ENCODE peak calls at places on chromosomes 3 and 15, in nine cellular contexts. E is astrocyte, S is heart left ventricle, V is upper lobe of right lung, W is OCI-LY7, Q is fibroblast of lung, Y is right atrium auricular region, U is MM.1S, P is right lobe of liver. C is an unnamed sample. For H3K36me3, the result is how much of the 10 kb centered on the place peaks cover.

GRCh38 chr15:41621200-41622193 is 38.7 kb upstream of the MGA start:
- DNase-seq in E (peak), S (peak), V (peak), W (no peak), Q (peak), Y (peak), U (no peak), P (peak), C (peak)

GRCh38 chr3:64685800-64686445 is 1.9 kb downstream of the ADAMTS9 start:
- DNase-seq in E (peak), S (peak), V (peak), W (no peak), Q (peak), Y (peak), U (no peak), P (peak), C (peak)

GRCh38 chr3:53109822-53110771 is 20.1 kb downstream of the RFT1 start:
- DNase-seq in E (no peak), S (peak), V (peak), W (peak), Q (peak), Y (peak), U (peak), P (peak), C (no peak)

GRCh38 chr3:27985369-27986035 is 255.9 kb upstream of the CMC1 start:
- DNase-seq in E (no peak), S (no peak), V (no peak), W (no peak), Q (peak), Y (no peak), U (no peak), P (no peak), C (no peak)

GRCh38 chr3:14472471-14473351 is 67.4 kb downstream of the GRIP2 start:
- DNase-seq in E (peak), S (no peak), V (peak), W (no peak), Q (peak), Y (no peak), U (no peak), P (no peak), C (peak)

GRCh38 chr15:89379423-89379735 is 44.8 kb upstream of the POLG start:
- DNase-seq in E (no peak), S (no peak), V (no peak), W (no peak), Q (no peak), Y (no peak), U (no peak), P (no peak), C (no peak)

GRCh38 chr3:53081318-53081717 is 35.4 kb upstream of the SFMBT1 start:
- DNase-seq in E (no peak), S (no peak), V (no peak), W (no peak), Q (no peak), Y (no peak), U (no peak), P (no peak), C (no peak)

GRCh38 chr3:12288466-12289129 is at the start of gene PPARG:
- DNase-seq in E (no peak), S (peak), V (peak), W (no peak), Q (peak), Y (no peak), U (no peak), P (peak), C (peak)

GRCh38 chr3:42999212-42999611 is 20.1 kb downstream of the GASK1A start:
- DNase-seq in E (no peak), S (no peak), V (no peak), W (no peak), Q (no peak), Y (no peak), U (no peak), P (no peak), C (no peak)

GRCh38 chr3:65149877-65150276 is 462.1 kb upstream of the ADAMTS9 start:
- DNase-seq in E (no peak), S (no peak), V (no peak), W (no peak), Q (no peak), Y (no peak), U (no peak), P (no peak), C (no peak)

GRCh38 chr3:114973576-114973975 is 173.5 kb downstream of the ZBTB20 start:
- DNase-seq in E (no peak), S (no peak), V (no peak), W (no peak), Q (no peak), Y (no peak), U (no peak), P (no peak), C (no peak)

GRCh38 chr3:49017978-49018706 is at the start of gene DALRD3:
- DNase-seq in E (peak), S (peak), V (peak), W (peak), Q (peak), Y (no peak), U (peak), P (peak), C (peak)

GRCh38 chr3:157204431-157204830 is 44.5 kb upstream of the CCNL1 start:
- DNase-seq in E (peak), S (no peak), V (no peak), W (no peak), Q (peak), Y (no peak), U (peak), P (no peak), C (no peak)

GRCh38 chr3:47394867-47395266 is 14.0 kb downstream of the PTPN23 start:
- DNase-seq in E (no peak), S (no peak), V (no peak), W (no peak), Q (no peak), Y (no peak), U (no peak), P (no peak), C (no peak)

GRCh38 chr3:43892535-43892934 is 201.8 kb downstream of the ABHD5 start:
- DNase-seq in E (no peak), S (no peak), V (peak), W (peak), Q (no peak), Y (no peak), U (no peak), P (no peak), C (no peak)

GRCh38 chr3:126434931-126435411 is 40.3 kb downstream of the CFAP100 start:
- DNase-seq in E (no peak), S (peak), V (peak), W (no peak), Q (no peak), Y (peak), U (no peak), P (no peak), C (no peak)

GRCh38 chr3:97958396-97958795 is 13.8 kb downstream of the RIOX2 start:
- DNase-seq in E (peak), S (no peak), V (no peak), W (no peak), Q (no peak), Y (no peak), U (no peak), P (no peak), C (peak)

GRCh38 chr3:127551971-127552370 is 38.6 kb downstream of the TPRA1 start:
- DNase-seq in E (no peak), S (no peak), V (no peak), W (no peak), Q (no peak), Y (no peak), U (no peak), P (no peak), C (peak)

GRCh38 chr15:43406192-43406591 is 35.3 kb downstream of the TUBGCP4 start:
- DNase-seq in E (no peak), S (no peak), V (no peak), W (no peak), Q (no peak), Y (no peak), U (no peak), P (no peak), C (no peak)

DNA sequence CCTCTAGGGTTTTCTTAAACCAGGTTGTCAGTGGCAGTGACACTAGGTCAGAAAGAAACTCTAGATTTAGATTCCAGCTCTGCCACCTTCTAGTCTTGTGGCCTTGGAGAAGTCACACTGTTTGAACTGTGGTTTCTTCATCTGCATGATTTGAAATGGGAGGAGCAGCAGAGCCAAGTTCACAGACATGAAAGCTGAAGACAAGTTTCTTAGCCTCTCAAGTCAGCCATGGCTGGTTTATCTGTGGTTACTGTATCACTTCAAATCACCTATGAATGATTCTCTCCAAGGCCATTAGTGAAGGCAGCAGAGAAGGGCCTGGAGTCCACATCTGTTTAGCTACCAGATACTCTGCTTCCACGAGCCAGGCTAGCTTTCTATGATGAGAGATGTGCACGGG is 15.6 kb downstream of the CLEC3B start:
- DNase-seq in E (no peak), S (no peak), V (no peak), W (no peak), Q (no peak), Y (no peak), U (peak), P (no peak), C (no peak)
- H3K36me3 ChIP-seq in E (under half), S (under half), V (under half), W (under half), Q (under half), Y (under half), U (under half), P (under half), C (under half)

GRCh38 chr15:66251790-66252355 is 1.7 kb downstream of the MEGF11 start:
- DNase-seq in E (no peak), S (no peak), V (no peak), W (no peak), Q (no peak), Y (no peak), U (no peak), P (no peak), C (peak)
- H3K4me3 ChIP-seq in E (peak), S (peak), V (peak), W (no peak), Q (no peak), Y (peak), U (no peak), P (no peak), C (no peak)

DNA sequence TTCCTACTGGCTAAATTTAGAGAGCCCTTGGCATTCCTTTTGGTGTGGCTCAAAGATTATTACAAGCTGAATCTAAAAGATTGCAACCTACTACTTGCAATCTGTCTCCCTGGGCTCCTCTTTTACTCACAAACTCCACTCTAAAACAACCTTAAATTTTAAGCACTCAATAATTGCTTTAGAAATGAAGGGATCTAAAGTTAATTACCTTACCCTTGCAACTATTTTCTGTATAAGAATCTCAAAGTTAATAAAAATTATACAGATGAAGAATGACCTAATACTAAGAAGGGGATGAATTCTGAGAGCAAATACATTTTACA is 60.2 kb downstream of the ESYT3 start:
- DNase-seq in E (no peak), S (no peak), V (no peak), W (no peak), Q (no peak), Y (no peak), U (no peak), P (no peak), C (no peak)
- H3K27ac ChIP-seq in E (no peak), S (peak), V (no peak), W (no peak), Q (no peak), Y (peak), U (no peak), P (no peak), C (peak)

DNA sequence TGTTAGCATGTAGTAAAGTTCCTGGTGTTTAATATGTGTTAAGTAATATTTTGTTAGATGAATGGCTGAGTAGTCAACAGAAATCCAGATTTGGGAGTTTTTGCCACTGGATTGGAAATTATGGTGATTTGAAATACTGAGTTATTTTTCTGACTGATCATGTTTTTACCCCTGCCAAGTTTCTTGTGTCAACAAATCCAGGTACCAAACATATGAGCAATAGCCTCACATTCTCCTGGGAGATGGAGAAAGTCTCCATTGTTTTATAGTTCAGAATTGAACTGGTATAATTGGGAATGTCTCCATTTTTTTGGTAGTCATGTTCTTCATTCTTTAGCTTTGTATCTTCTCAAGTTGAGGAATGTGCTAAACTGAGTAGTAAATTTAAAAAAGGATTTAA is 767.2 kb upstream of the LMCD1 start:
- DNase-seq in E (peak), S (no peak), V (no peak), W (no peak), Q (no peak), Y (no peak), U (no peak), P (no peak), C (no peak)
- H3K36me3 ChIP-seq in E (under half), S (under half), V (under half), W (under half), Q (under half), Y (under half), U (under half), P (under half), C (under half)

GRCh38 chr3:38109580-38110313 is 27.2 kb downstream of the ACAA1 start:
- DNase-seq in E (no peak), S (no peak), V (no peak), W (no peak), Q (no peak), Y (no peak), U (no peak), P (peak), C (no peak)

GRCh38 chr3:38108649-38109579 is 28.0 kb downstream of the ACAA1 start:
- DNase-seq in E (no peak), S (no peak), V (peak), W (no peak), Q (no peak), Y (no peak), U (no peak), P (peak), C (no peak)

GRCh38 chr3:38102073-38102844 is 34.7 kb downstream of the ACAA1 start:
- DNase-seq in E (no peak), S (no peak), V (no peak), W (no peak), Q (no peak), Y (no peak), U (no peak), P (no peak), C (peak)

GRCh38 chr3:38107911-38108648 is 28.8 kb downstream of the ACAA1 start:
- DNase-seq in E (no peak), S (no peak), V (no peak), W (no peak), Q (no peak), Y (no peak), U (no peak), P (peak), C (no peak)

DNA sequence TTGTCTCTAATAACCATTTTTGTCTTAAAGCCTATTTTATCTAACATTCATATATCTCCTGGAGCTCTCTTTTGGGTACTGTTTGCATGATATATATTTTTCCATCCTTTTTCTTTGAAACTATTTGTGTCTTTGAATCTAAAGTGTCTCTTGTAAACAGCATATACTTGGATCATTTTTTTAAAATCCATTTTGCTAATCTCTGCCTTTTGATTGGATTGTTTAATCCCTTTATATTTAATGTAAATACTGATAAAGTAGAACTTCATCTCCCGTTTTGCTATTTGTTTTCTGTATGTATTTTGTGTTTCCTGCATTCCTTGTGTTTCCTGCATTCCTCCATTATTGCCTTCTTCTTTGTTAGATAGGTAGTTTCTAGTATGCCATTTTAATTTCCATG is 31.4 kb downstream of the ACAA1 start:
- DNase-seq in E (no peak), S (no peak), V (no peak), W (no peak), Q (no peak), Y (no peak), U (no peak), P (no peak), C (no peak)
- H3K4me3 ChIP-seq in E (no peak), S (no peak), V (no peak), W (no peak), Q (no peak), Y (no peak), U (no peak), P (no peak), C (no peak)

GRCh38 chr3:24258727-24259600 is 235.7 kb downstream of the THRB start:
- DNase-seq in E (no peak), S (no peak), V (no peak), W (no peak), Q (no peak), Y (no peak), U (no peak), P (no peak), C (no peak)

GRCh38 chr3:24253336-24253735 is 241.3 kb downstream of the THRB start:
- DNase-seq in E (no peak), S (no peak), V (no peak), W (no peak), Q (no peak), Y (no peak), U (no peak), P (no peak), C (no peak)

GRCh38 chr3:24258260-24258659 is 236.4 kb downstream of the THRB start:
- DNase-seq in E (no peak), S (no peak), V (no peak), W (no peak), Q (no peak), Y (no peak), U (no peak), P (no peak), C (no peak)

GRCh38 chr3:24255414-24255813 is 239.2 kb downstream of the THRB start:
- DNase-seq in E (no peak), S (no peak), V (no peak), W (no peak), Q (no peak), Y (no peak), U (no peak), P (no peak), C (no peak)

DNA sequence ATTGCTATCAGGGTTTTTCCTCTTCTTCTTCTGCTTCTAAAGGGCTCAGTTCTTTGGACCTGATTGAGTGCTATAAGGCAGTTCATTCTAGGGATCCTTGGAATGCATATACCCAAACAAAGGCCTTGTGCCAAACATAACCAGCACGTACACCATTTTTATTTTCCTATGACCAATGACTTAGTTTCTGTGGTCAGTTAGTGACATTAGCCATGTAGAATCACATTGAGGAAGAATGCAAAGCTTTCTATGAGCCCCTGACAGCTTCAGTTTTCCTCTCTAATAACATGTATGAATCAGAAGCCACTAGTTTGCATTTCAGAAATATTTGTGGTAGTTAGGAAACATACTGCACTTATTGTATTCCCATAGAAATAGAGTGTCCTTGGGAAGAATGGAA is 240.0 kb downstream of the THRB start:
- DNase-seq in E (peak), S (no peak), V (no peak), W (no peak), Q (peak), Y (no peak), U (no peak), P (no peak), C (no peak)
- H3K27ac ChIP-seq in E (no peak), S (no peak), V (no peak), W (no peak), Q (no peak), Y (no peak), U (no peak), P (no peak), C (no peak)

DNA sequence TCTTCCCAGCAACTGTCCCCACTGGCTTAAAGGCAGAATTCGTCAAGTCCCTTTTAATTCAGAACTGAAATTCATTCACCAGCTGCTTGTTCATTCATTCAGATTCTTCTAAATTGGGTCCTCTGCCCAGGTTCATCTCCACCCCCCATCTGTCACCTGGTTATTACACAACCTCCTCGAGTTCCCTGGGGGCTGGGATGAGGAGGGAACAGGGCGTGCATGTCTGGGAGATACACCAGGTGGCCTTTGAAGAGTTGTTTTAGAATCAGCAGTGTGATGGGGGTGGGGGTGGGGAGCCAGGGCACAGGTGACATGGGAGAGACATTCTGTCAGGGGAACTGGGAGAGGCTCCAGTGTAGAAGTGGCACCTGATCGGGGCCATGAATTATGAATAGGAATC is 8.2 kb downstream of the SNX33 start:
- DNase-seq in E (no peak), S (no peak), V (no peak), W (no peak), Q (no peak), Y (no peak), U (no peak), P (no peak), C (peak)
- H3K36me3 ChIP-seq in E (under half), S (under half), V (under half), W (under half), Q (under half), Y (under half), U (under half), P (under half), C (half or more)

GRCh38 chr3:169236662-169237174 is 426.8 kb downstream of the MECOM start:
- DNase-seq in E (no peak), S (no peak), V (no peak), W (no peak), Q (peak), Y (no peak), U (no peak), P (no peak), C (no peak)

GRCh38 chr3:169228522-169228921 is 435.0 kb downstream of the MECOM start:
- DNase-seq in E (no peak), S (no peak), V (no peak), W (no peak), Q (peak), Y (no peak), U (no peak), P (no peak), C (no peak)

GRCh38 chr3:169234595-169234994 is 428.9 kb downstream of the MECOM start:
- DNase-seq in E (no peak), S (no peak), V (no peak), W (no peak), Q (no peak), Y (no peak), U (no peak), P (no peak), C (no peak)

GRCh38 chr3:169237181-169237580 is 426.3 kb downstream of the MECOM start:
- DNase-seq in E (peak), S (no peak), V (no peak), W (no peak), Q (peak), Y (no peak), U (no peak), P (no peak), C (no peak)

DNA sequence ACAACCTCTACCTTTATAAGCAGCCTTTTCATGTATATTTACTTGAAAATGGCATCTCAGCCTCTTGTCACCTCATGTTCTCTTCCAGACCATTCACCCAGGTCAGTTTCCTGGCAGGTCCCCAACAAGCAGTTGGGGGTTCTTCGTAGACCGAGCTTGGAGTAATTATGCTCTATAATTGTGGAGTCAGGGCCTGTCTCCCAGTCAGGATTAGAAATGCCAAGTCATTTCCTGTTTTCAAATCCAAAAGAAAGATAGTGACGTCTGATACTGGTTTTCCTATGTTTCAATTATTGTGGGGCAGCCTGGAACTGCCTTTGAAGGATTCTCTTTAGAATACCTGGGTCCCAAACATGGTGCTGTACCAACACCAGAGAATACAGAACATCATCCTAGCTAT is 430.6 kb downstream of the MECOM start:
- DNase-seq in E (peak), S (no peak), V (no peak), W (no peak), Q (peak), Y (no peak), U (no peak), P (no peak), C (no peak)
- H3K4me3 ChIP-seq in E (no peak), S (no peak), V (no peak), W (no peak), Q (no peak), Y (no peak), U (no peak), P (no peak), C (no peak)

C was measured in osteoblast.